ENCODE peak calls at places on chromosome 1, in five cellular contexts. D is MG63; M is NCI-H146; S is activated naive CD8-positive, alpha-beta T cell treated with anti-CD3 and anti-CD28 coated beads, Interleukin-2, amount 10 ng/mL, durations not matched to agents 7 days and 5 days; Y is Calu3. W is an unnamed sample.

GRCh38 chr1:211036701-211037494 is 97.0 kb downstream of the KCNH1 start:
- DNase-seq in D (peak), M (no peak), S (no peak), Y (peak), W (no peak)

GRCh38 chr1:220748091-220748934 is at the start of gene MTARC2:
- DNase-seq in D (peak), M (peak), S (peak), Y (peak), W (peak)

GRCh38 chr1:213821175-213821942 is 166.4 kb upstream of the PROX1 start:
- DNase-seq in D (no peak), M (no peak), S (no peak), Y (peak), W (no peak)

GRCh38 chr1:12587981-12588620 is 29.9 kb downstream of the DHRS3 start:
- DNase-seq in D (no peak), M (no peak), S (no peak), Y (peak), W (no peak)

GRCh38 chr1:115450641-115451040 is 112.6 kb upstream of the NGF start:
- DNase-seq in D (no peak), M (no peak), S (no peak), Y (no peak), W (no peak)

GRCh38 chr1:201015551-201016091 is 7.9 kb downstream of the KIF21B start:
- DNase-seq in D (no peak), M (no peak), S (no peak), Y (no peak), W (no peak)

GRCh38 chr1:66764994-66765578 is 12.8 kb downstream of the DYNLT5 start:
- DNase-seq in D (no peak), M (peak), S (no peak), Y (peak), W (peak)

GRCh38 chr1:107140703-107141490 is at the start of gene NTNG1:
- DNase-seq in D (peak), M (peak), S (peak), Y (peak), W (peak)

W was measured in NCI-H345.